ENCODE peak calls at places on chromosomes 7 and 10, in five cellular contexts. One of them, this sample, is unnamed.

GRCh38 chr7:71633571-71634008 is 501.6 kb downstream of the GALNT17 start:
- DNase-seq in foreskin fibroblast: peak
- DNase-seq in fibroblast of mammary gland: peak
- DNase-seq in fibroblast of the aortic adventitia: peak
- DNase-seq in heart left ventricle: no peak
- DNase-seq in this sample: peak

GRCh38 chr7:152850420-152850819 is 90.9 kb downstream of the ACTR3B start:
- DNase-seq in foreskin fibroblast: no peak
- DNase-seq in fibroblast of the aortic adventitia: no peak
- DNase-seq in heart left ventricle: no peak
- DNase-seq in fibroblast of mammary gland: no peak
- DNase-seq in this sample: no peak

GRCh38 chr10:116973946-116974345 is 31.0 kb downstream of the SHTN1 start:
- DNase-seq in foreskin fibroblast: no peak
- DNase-seq in fibroblast of mammary gland: no peak
- DNase-seq in fibroblast of the aortic adventitia: no peak
- DNase-seq in heart left ventricle: no peak
- DNase-seq in this sample: no peak

GRCh38 chr7:29115130-29115529 is 31.2 kb downstream of the CPVL start:
- DNase-seq in fibroblast of mammary gland: no peak
- DNase-seq in fibroblast of the aortic adventitia: no peak
- DNase-seq in heart left ventricle: no peak
- DNase-seq in foreskin fibroblast: no peak
- DNase-seq in this sample: no peak

GRCh38 chr10:44310762-44311562 is 73.9 kb downstream of the CXCL12 start:
- DNase-seq in heart left ventricle: peak
- DNase-seq in fibroblast of mammary gland: peak
- DNase-seq in foreskin fibroblast: peak
- DNase-seq in fibroblast of the aortic adventitia: peak
- DNase-seq in this sample: no peak

GRCh38 chr10:99172130-99172738 is 63.4 kb downstream of the HPSE2 start:
- DNase-seq in heart left ventricle: no peak
- DNase-seq in foreskin fibroblast: peak
- DNase-seq in fibroblast of the aortic adventitia: peak
- DNase-seq in fibroblast of mammary gland: peak
- DNase-seq in this sample: peak

GRCh38 chr10:47406870-47407648 is 23.0 kb upstream of the ZNF488 start:
- DNase-seq in foreskin fibroblast: peak
- DNase-seq in fibroblast of the aortic adventitia: peak
- DNase-seq in fibroblast of mammary gland: peak
- DNase-seq in heart left ventricle: no peak
- DNase-seq in this sample: peak

GRCh38 chr7:141974831-141975230 is 1.3 kb upstream of the TAS2R38 start:
- DNase-seq in heart left ventricle: no peak
- DNase-seq in foreskin fibroblast: no peak
- DNase-seq in fibroblast of mammary gland: peak
- DNase-seq in fibroblast of the aortic adventitia: peak
- DNase-seq in this sample: no peak

GRCh38 chr10:6299234-6299633 is 96.5 kb downstream of the PFKFB3 start:
- DNase-seq in foreskin fibroblast: no peak
- DNase-seq in fibroblast of the aortic adventitia: no peak
- DNase-seq in heart left ventricle: no peak
- DNase-seq in fibroblast of mammary gland: no peak
- DNase-seq in this sample: no peak

GRCh38 chr7:23895666-23896096 is 185.7 kb downstream of the STK31 start:
- DNase-seq in fibroblast of mammary gland: no peak
- DNase-seq in heart left ventricle: no peak
- DNase-seq in foreskin fibroblast: no peak
- DNase-seq in fibroblast of the aortic adventitia: peak
- DNase-seq in this sample: no peak

GRCh38 chr7:55362927-55363326 is 2.2 kb upstream of the LANCL2 start:
- DNase-seq in heart left ventricle: no peak
- DNase-seq in fibroblast of mammary gland: no peak
- DNase-seq in foreskin fibroblast: no peak
- DNase-seq in fibroblast of the aortic adventitia: no peak
- DNase-seq in this sample: no peak

GRCh38 chr7:45660201-45660900 is 86.2 kb downstream of the ADCY1 start:
- DNase-seq in fibroblast of the aortic adventitia: no peak
- DNase-seq in fibroblast of mammary gland: no peak
- DNase-seq in heart left ventricle: no peak
- DNase-seq in foreskin fibroblast: no peak
- DNase-seq in this sample: no peak

GRCh38 chr10:100370976-100371706 is 24.1 kb downstream of the SCD start:
- DNase-seq in fibroblast of the aortic adventitia: peak
- DNase-seq in foreskin fibroblast: peak
- DNase-seq in heart left ventricle: peak
- DNase-seq in fibroblast of mammary gland: peak
- DNase-seq in this sample: peak

GRCh38 chr10:82796510-82796909 is 921.5 kb downstream of the NRG3 start:
- DNase-seq in fibroblast of the aortic adventitia: peak
- DNase-seq in heart left ventricle: no peak
- DNase-seq in foreskin fibroblast: peak
- DNase-seq in fibroblast of mammary gland: peak
- DNase-seq in this sample: no peak

GRCh38 chr10:100970914-100971811 is 1.9 kb downstream of the SEMA4G start:
- DNase-seq in fibroblast of the aortic adventitia: no peak
- DNase-seq in fibroblast of mammary gland: no peak
- DNase-seq in heart left ventricle: no peak
- DNase-seq in foreskin fibroblast: no peak
- DNase-seq in this sample: no peak

GRCh38 chr10:1189166-1190051 is 133.2 kb downstream of the WDR37 start:
- DNase-seq in fibroblast of mammary gland: no peak
- DNase-seq in heart left ventricle: no peak
- DNase-seq in foreskin fibroblast: no peak
- DNase-seq in fibroblast of the aortic adventitia: no peak
- DNase-seq in this sample: no peak

GRCh38 chr10:50610364-50610763 is 13.4 kb downstream of the SGMS1 start:
- DNase-seq in foreskin fibroblast: no peak
- DNase-seq in fibroblast of mammary gland: no peak
- DNase-seq in heart left ventricle: no peak
- DNase-seq in fibroblast of the aortic adventitia: no peak
- DNase-seq in this sample: no peak

GRCh38 chr10:110865184-110865803 is 6.4 kb upstream of the PDCD4 start:
- DNase-seq in fibroblast of mammary gland: peak
- DNase-seq in fibroblast of the aortic adventitia: peak
- DNase-seq in foreskin fibroblast: peak
- DNase-seq in heart left ventricle: no peak
- DNase-seq in this sample: no peak

GRCh38 chr10:17805921-17806577 is 3.1 kb upstream of the MRC1 start:
- DNase-seq in heart left ventricle: no peak
- DNase-seq in fibroblast of mammary gland: no peak
- DNase-seq in foreskin fibroblast: no peak
- DNase-seq in fibroblast of the aortic adventitia: no peak
- DNase-seq in this sample: no peak

GRCh38 chr7:6637544-6638229 is 569 bp downstream of the ZNF316 start:
- DNase-seq in heart left ventricle: no peak
- DNase-seq in fibroblast of mammary gland: peak
- DNase-seq in fibroblast of the aortic adventitia: no peak
- DNase-seq in foreskin fibroblast: peak
- DNase-seq in this sample: no peak

GRCh38 chr7:92179393-92179924 is 517 bp upstream of the LRRD1 start:
- DNase-seq in fibroblast of the aortic adventitia: no peak
- DNase-seq in fibroblast of mammary gland: peak
- DNase-seq in foreskin fibroblast: peak
- DNase-seq in heart left ventricle: no peak
- DNase-seq in this sample: no peak

DNA sequence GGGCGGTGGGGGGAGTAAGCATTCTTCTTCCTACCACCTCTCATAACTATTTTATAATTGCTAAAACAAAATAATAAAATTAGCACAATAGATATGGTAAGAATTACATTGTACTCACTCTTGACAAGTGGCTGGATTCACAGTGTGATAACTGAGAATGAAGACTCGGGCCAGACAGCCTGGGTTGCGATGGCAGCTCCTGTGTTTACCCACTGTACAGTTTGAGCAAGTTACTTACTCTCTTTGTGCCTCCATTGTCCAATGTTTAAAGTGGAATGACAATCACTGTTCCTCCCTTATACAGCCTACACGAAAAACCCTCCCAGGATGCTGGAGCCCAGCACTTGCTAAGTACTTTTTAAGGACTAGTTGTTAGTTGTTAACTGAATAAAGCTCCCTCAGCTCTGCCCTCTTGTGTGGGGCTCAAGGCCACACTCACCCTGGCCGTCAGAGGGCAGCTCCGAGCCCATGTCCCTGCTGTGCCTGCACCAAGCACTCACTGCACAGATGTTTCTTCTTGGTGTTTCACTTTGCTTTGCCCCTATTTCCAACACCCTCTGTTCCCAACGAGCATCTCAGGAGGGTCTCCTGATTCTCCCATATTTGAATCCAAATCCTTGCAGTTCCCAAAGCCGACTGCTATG is 56.4 kb upstream of the NPS start:
- DNase-seq in fibroblast of the aortic adventitia: no peak
- DNase-seq in fibroblast of mammary gland: no peak
- DNase-seq in heart left ventricle: no peak
- DNase-seq in foreskin fibroblast: no peak
- DNase-seq in this sample: no peak
- TF ChIP-seq CTCF in fibroblast of the aortic adventitia: no peak
- TF ChIP-seq CTCF in fibroblast of mammary gland: no peak
- TF ChIP-seq CTCF in heart left ventricle: no peak
- TF ChIP-seq CTCF in foreskin fibroblast: peak
- TF ChIP-seq CTCF in this sample: no peak

GRCh38 chr10:49185213-49185612 is 3.0 kb downstream of the TMEM273 start:
- DNase-seq in fibroblast of the aortic adventitia: no peak
- DNase-seq in foreskin fibroblast: no peak
- DNase-seq in fibroblast of mammary gland: no peak
- DNase-seq in heart left ventricle: no peak
- DNase-seq in this sample: no peak

GRCh38 chr10:49182776-49183175 is 5.4 kb downstream of the TMEM273 start:
- DNase-seq in foreskin fibroblast: no peak
- DNase-seq in fibroblast of the aortic adventitia: no peak
- DNase-seq in heart left ventricle: no peak
- DNase-seq in fibroblast of mammary gland: no peak
- DNase-seq in this sample: no peak

GRCh38 chr10:49184642-49185111 is 3.5 kb downstream of the TMEM273 start:
- DNase-seq in fibroblast of the aortic adventitia: no peak
- DNase-seq in foreskin fibroblast: no peak
- DNase-seq in heart left ventricle: peak
- DNase-seq in fibroblast of mammary gland: no peak
- DNase-seq in this sample: no peak

GRCh38 chr10:49186613-49187012 is 1.6 kb downstream of the TMEM273 start:
- DNase-seq in fibroblast of mammary gland: no peak
- DNase-seq in foreskin fibroblast: no peak
- DNase-seq in heart left ventricle: no peak
- DNase-seq in fibroblast of the aortic adventitia: no peak
- DNase-seq in this sample: no peak

DNA sequence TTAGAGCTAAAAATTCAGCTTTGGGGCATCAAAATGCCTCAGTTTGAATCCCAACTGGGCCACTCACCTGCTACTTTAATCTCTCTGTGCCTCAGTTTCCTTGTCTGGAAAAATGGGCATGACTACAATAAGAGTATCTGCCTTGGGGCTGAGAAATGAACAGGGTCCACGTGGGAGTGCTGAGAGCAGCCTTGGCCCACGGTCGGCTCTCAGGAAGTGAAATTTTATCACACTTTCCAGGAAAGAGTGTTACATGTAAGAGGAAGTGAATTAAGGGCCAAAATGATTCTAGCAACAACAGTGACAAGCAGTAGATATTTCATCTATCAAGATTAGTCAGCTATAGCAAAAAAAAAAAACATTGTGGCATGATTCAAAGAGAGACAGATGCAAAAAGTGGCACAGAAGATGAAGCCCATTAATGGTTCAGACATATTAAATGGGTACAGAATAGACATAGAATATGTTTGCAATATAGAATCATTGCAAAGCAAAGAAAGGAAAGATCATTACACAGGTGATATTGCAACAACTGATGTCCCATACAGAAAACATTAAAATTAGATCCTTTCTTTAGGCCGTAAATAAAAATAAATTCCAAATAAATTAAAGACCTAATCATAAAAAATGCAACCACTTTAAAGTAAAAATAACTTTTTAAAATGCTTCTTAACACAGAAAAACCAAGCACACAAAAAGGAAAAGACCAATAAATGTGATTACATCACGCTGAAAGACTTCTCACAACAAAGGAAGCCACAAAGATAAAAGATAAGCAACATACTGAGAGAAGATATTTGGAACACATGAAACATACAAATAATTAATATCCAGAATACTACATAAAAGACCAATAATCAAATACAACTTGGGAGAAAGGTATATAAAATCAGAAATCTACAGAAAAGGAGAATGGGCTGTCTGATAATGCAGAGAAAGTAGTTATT is 4.3 kb downstream of the TMEM273 start:
- DNase-seq in fibroblast of mammary gland: no peak
- DNase-seq in fibroblast of the aortic adventitia: no peak
- DNase-seq in foreskin fibroblast: no peak
- DNase-seq in heart left ventricle: no peak
- DNase-seq in this sample: no peak
- H3K4me3 ChIP-seq in fibroblast of mammary gland: no peak
- H3K4me3 ChIP-seq in fibroblast of the aortic adventitia: no peak
- H3K4me3 ChIP-seq in foreskin fibroblast: no peak
- H3K4me3 ChIP-seq in heart left ventricle: peak
- H3K4me3 ChIP-seq in this sample: no peak

DNA sequence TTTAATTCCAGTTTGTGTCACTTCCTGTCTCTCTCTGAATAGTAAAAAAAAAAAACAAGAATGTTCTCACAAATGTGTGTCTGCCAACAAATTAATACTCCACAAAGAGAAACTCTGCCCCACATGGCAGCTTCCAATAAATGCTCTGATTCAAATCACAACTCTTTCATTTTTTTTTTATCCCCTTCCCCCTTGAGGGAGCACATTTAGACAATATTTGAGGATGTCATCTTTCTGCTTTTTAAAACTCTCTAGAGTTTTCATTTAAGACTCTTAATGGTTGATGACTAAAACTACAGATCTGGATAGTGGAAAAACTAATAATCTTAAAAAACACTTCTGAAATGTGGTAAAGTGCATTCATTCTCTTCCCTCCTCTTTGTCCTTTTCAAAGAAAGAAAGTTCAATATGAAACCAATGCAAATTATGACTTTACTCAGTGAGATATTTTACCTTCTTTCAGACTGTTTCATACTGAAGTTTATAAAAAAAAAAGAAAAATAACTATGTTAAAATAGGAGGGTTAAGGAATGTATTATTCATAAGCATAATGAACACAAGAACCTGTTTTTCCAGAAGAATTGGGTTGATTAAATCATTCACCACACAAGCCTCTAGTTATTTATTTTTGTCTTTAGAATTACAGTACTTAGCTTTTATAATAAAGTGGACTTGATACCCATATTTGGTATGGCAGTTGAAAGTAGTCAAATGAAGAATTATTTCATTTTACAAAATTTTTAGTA is 42.4 kb downstream of the ARID5B start:
- DNase-seq in heart left ventricle: no peak
- DNase-seq in fibroblast of the aortic adventitia: peak
- DNase-seq in fibroblast of mammary gland: peak
- DNase-seq in foreskin fibroblast: peak
- DNase-seq in this sample: peak
- TF ChIP-seq CTCF in heart left ventricle: no peak
- TF ChIP-seq CTCF in fibroblast of the aortic adventitia: peak
- TF ChIP-seq CTCF in fibroblast of mammary gland: peak
- TF ChIP-seq CTCF in foreskin fibroblast: no peak
- TF ChIP-seq CTCF in this sample: no peak

DNA sequence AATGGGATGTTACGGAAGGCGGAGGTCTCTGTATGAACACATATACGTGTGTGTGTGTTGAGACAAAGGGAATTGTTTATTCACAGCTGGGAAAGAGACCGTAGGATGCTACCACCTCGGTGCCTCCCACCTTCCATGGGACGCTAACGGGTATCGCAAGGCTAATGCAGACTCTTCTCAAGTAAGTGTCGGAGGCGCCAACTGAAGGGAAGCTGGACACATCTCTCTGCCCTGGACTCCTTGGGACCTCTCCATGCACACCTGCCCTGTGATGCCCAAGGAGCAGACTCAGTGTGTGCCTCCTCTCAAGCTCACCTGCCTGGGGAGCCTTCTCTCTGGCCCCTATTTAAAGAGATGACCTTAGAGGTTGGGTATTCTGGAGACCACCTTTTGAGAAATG is 230.9 kb downstream of the DNAJB6 start:
- DNase-seq in heart left ventricle: peak
- DNase-seq in fibroblast of the aortic adventitia: no peak
- DNase-seq in fibroblast of mammary gland: no peak
- DNase-seq in foreskin fibroblast: no peak
- DNase-seq in this sample: no peak
- H3K4me3 ChIP-seq in heart left ventricle: no peak
- H3K4me3 ChIP-seq in fibroblast of the aortic adventitia: no peak
- H3K4me3 ChIP-seq in fibroblast of mammary gland: no peak
- H3K4me3 ChIP-seq in foreskin fibroblast: no peak
- H3K4me3 ChIP-seq in this sample: no peak

This sample was measured in astrocyte of the cerebellum.